ENCODE peak calls at places on chromosomes 1 and 21, in eight cellular contexts. R is PC-9, K is PC-3, U is fibroblast of mammary gland, T is endothelial cell, X is breast epithelium, F is right atrium auricular region, Y is foreskin fibroblast. V is an unnamed sample.
A peak's percentile ranks its signal among the peaks of the same experiment; 100 is the strongest.

GRCh38 chr1:247574664-247575063 is 13.5 kb upstream of the OR2G2 start:
- DNase-seq in K (peak; percentile 65), R (no peak), T (no peak), Y (no peak), X (no peak), F (no peak), U (no peak), V (no peak)

GRCh38 chr1:225467193-225468020 is 39.6 kb upstream of the LBR start:
- DNase-seq in Y (no peak), R (no peak), F (peak; percentile 72), X (no peak), T (no peak), U (no peak), K (no peak), V (peak; percentile 74)

GRCh38 chr1:66696771-66697170 is 55.5 kb upstream of the DYNLT5 start:
- DNase-seq in T (no peak), U (no peak), X (no peak), Y (no peak), R (peak; percentile 87), K (no peak), F (no peak), V (no peak)

GRCh38 chr21:45532826-45533730 is 9.2 kb downstream of the SLC19A1 start:
- DNase-seq in X (no peak), U (no peak), K (no peak), T (no peak), R (no peak), F (no peak), Y (no peak), V (peak; percentile 89)

GRCh38 chr1:187956975-187957374 is 1128.2 kb downstream of the PLA2G4A start:
- DNase-seq in F (no peak), Y (no peak), K (no peak), T (no peak), X (no peak), R (no peak), U (no peak), V (no peak)

GRCh38 chr1:174969977-174970376 is 29.8 kb upstream of the CACYBP start:
- DNase-seq in Y (no peak), U (no peak), X (no peak), T (no peak), K (no peak), F (no peak), R (no peak), V (no peak)

GRCh38 chr1:107664882-107665871 is 299.8 kb downstream of the VAV3 start:
- DNase-seq in F (no peak), U (no peak), K (no peak), X (no peak), R (no peak), Y (no peak), T (no peak), V (no peak)

GRCh38 chr1:231612393-231613089 is 14.0 kb upstream of the DISC1 start:
- DNase-seq in Y (no peak), R (no peak), U (no peak), K (no peak), X (no peak), T (no peak), F (no peak), V (peak; percentile 37)

GRCh38 chr21:26837539-26837938 is 7.7 kb downstream of the ADAMTS1 start:
- DNase-seq in U (no peak), X (no peak), F (no peak), R (no peak), K (no peak), Y (peak; percentile 38), T (no peak), V (no peak)

GRCh38 chr1:55197106-55197505 is 18.1 kb downstream of the USP24 start:
- DNase-seq in X (no peak), R (no peak), U (no peak), Y (no peak), K (no peak), F (no peak), T (no peak), V (no peak)

GRCh38 chr1:116465845-116466685 is 93.0 kb downstream of the ATP1A1 start:
- DNase-seq in R (no peak), F (no peak), Y (no peak), X (no peak), U (no peak), K (no peak), T (no peak), V (no peak)

GRCh38 chr1:156804572-156805243 is 11.9 kb downstream of the SH2D2A start:
- DNase-seq in F (no peak), R (no peak), K (no peak), T (no peak), X (no peak), U (peak; percentile 50), Y (peak; percentile 52), V (no peak)

GRCh38 chr1:6166655-6167390 is 13.3 kb downstream of the CHD5 start:
- DNase-seq in F (no peak), T (no peak), K (no peak), X (no peak), Y (no peak), U (no peak), R (no peak), V (no peak)

GRCh38 chr1:100959502-100960060 is 63.7 kb downstream of the SLC30A7 start:
- DNase-seq in X (no peak), U (peak; percentile 38), T (no peak), Y (peak; percentile 43), K (peak; percentile 22), F (no peak), R (no peak), V (no peak)

GRCh38 chr1:41313661-41314131 is 47.5 kb upstream of the FOXO6 start:
- DNase-seq in X (no peak), U (peak; percentile 49), K (peak; percentile 31), T (peak; percentile 53), R (no peak), F (no peak), Y (peak; percentile 30), V (peak; percentile 3)

GRCh38 chr1:106768501-106768900 is 288.0 kb upstream of the PRMT6 start:
- DNase-seq in T (no peak), Y (peak; percentile 43), K (peak; percentile 91), R (peak; percentile 53), F (no peak), U (no peak), X (no peak), V (no peak)

GRCh38 chr1:109301874-109302273 is 4.9 kb downstream of the MYBPHL start:
- DNase-seq in Y (no peak), F (no peak), X (no peak), K (no peak), T (no peak), R (no peak), U (no peak), V (no peak)

DNA sequence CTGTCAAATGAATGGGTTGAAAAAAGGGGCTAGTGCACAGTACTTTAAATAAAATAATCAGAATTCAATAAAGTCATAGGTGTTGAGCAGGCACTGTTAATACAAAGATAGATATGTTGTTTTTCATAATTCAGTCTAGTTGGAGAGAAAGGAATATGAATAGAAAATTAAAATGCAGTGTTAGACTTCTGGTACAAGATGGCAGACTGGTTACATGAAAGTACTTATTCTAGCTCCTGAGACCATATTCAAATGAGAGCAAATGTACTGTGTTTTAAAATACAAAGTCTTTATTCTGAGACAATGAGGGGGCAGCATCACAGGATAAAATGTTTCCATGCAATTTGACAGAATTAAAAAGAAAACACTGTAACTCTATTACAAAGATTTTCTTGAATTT is 542.1 kb downstream of the COL11A1 start:
- DNase-seq in K (no peak), T (no peak), Y (no peak), R (no peak), F (no peak), X (no peak), U (no peak), V (no peak)
- TF ChIP-seq CTCF in K (no peak), T (no peak), Y (no peak), R (no peak), F (no peak), X (no peak), U (no peak), V (no peak)

GRCh38 chr1:19154876-19155275 is 55.2 kb downstream of the UBR4 start:
- DNase-seq in R (no peak), Y (no peak), T (no peak), F (no peak), K (no peak), U (no peak), X (no peak), V (peak; percentile 69)

GRCh38 chr1:19151537-19151936 is 58.5 kb downstream of the UBR4 start:
- DNase-seq in R (no peak), F (no peak), X (no peak), U (no peak), K (no peak), Y (no peak), T (no peak), V (no peak)

GRCh38 chr1:19149736-19150135 is 60.3 kb downstream of the UBR4 start:
- DNase-seq in X (no peak), K (no peak), T (no peak), Y (no peak), F (no peak), R (no peak), U (no peak), V (no peak)

GRCh38 chr1:19156676-19157075 is 53.4 kb downstream of the UBR4 start:
- DNase-seq in T (peak; percentile 34), K (peak; percentile 94), Y (no peak), X (peak; percentile 34), R (peak; percentile 82), F (peak; percentile 65), U (peak; percentile 73), V (no peak)

DNA sequence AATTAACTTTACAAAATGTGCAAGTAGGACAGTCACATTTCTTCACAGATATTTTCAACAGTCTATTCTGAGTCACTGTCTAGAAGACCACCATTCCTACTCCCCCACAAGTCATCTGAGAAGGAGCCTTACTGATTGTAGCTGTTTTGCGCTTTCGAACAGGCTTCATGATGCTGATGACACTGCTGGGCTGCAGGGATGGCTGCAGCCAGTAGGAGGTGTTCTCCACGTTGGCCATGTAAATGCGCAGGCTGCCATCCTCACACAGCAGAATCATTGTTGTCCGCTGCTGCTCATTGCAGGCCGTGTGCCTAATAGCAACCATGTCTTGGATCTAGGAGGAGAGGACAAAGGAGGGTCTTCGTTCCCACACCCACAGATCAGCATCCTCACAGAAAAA is 56.9 kb downstream of the UBR4 start:
- DNase-seq in K (no peak), X (no peak), U (no peak), R (no peak), Y (no peak), F (no peak), T (no peak), V (no peak)
- TF ChIP-seq CTCF in K (peak; percentile 34), X (no peak), U (no peak), R (no peak), Y (no peak), F (no peak), T (no peak), V (no peak)

GRCh38 chr1:113106910-113107309 is 33.9 kb downstream of the LRIG2 start:
- DNase-seq in X (no peak), F (no peak), R (no peak), K (no peak), U (no peak), Y (no peak), T (no peak), V (no peak)

GRCh38 chr1:113109908-113110554 is 37.0 kb downstream of the LRIG2 start:
- DNase-seq in U (peak; percentile 98), R (no peak), X (no peak), K (peak; percentile 81), F (peak; percentile 71), T (no peak), Y (peak; percentile 95), V (no peak)
- TF ChIP-seq CTCF in U (peak; percentile 28), R (no peak), X (peak; percentile 30), K (peak; percentile 56), F (no peak), T (no peak), Y (peak; percentile 25), V (no peak)

GRCh38 chr1:153670859-153671622 is at the start of gene ILF2:
- DNase-seq in R (peak; percentile 100), F (peak; percentile 99), K (peak; percentile 100), U (peak; percentile 100), T (peak; percentile 93), Y (peak; percentile 99), X (peak; percentile 99), V (peak; percentile 98)
- TF ChIP-seq CTCF in R (peak; percentile 14), F (no peak), K (peak; percentile 54), U (peak; percentile 24), T (no peak), Y (no peak), X (peak; percentile 42), V (no peak)

V was measured in mucosa of descending colon.